ENCODE peak calls at places on chromosomes 16 and 17, in eight cellular contexts. Z is choroid plexus epithelial cell, X is left ventricle myocardium inferior, M is endothelial cell, P is fibroblast of lung, Q is PC-3, C is cardiac muscle cell, T is fibroblast of mammary gland. L is an unnamed sample.

GRCh38 chr16:88702364-88703210 is 3.6 kb downstream of the RNF166 start:
- DNase-seq in Z (no peak), X (no peak), M (no peak), P (no peak), Q (no peak), C (no peak), T (no peak), L (no peak)

GRCh38 chr17:65182233-65182632 is 45.1 kb downstream of the RGS9 start:
- DNase-seq in Z (no peak), X (no peak), M (no peak), P (no peak), Q (no peak), C (no peak), T (no peak), L (no peak)

GRCh38 chr17:81127133-81127455 is 38.2 kb upstream of the PVALEF start:
- DNase-seq in Z (no peak), X (no peak), M (no peak), P (no peak), Q (no peak), C (no peak), T (no peak), L (no peak)

GRCh38 chr16:80614908-80615696 is 74.3 kb downstream of the DYNLRB2 start:
- DNase-seq in Z (peak), X (no peak), M (no peak), P (peak), Q (peak), C (no peak), T (peak), L (peak)

GRCh38 chr16:17159616-17160015 is 311.1 kb downstream of the XYLT1 start:
- DNase-seq in Z (no peak), X (no peak), M (no peak), P (no peak), Q (no peak), C (peak), T (no peak), L (no peak)

GRCh38 chr16:12998376-12999085 is 97.1 kb downstream of the SHISA9 start:
- DNase-seq in Z (no peak), X (no peak), M (no peak), P (no peak), Q (no peak), C (no peak), T (no peak), L (no peak)

GRCh38 chr17:16961792-16962191 is 10.1 kb downstream of the TNFRSF13B start:
- DNase-seq in Z (no peak), X (no peak), M (no peak), P (no peak), Q (no peak), C (no peak), T (no peak), L (no peak)

GRCh38 chr17:58320163-58320558 is 8.4 kb downstream of the TSPOAP1 start:
- DNase-seq in Z (no peak), X (no peak), M (no peak), P (no peak), Q (no peak), C (no peak), T (no peak), L (no peak)

GRCh38 chr16:55323637-55324490 is at the start of gene IRX6:
- DNase-seq in Z (no peak), X (peak), M (peak), P (no peak), Q (no peak), C (peak), T (peak), L (no peak)

GRCh38 chr16:29815032-29815721 is 775 bp upstream of the PAGR1 start:
- DNase-seq in Z (peak), X (peak), M (peak), P (no peak), Q (no peak), C (no peak), T (no peak), L (no peak)

GRCh38 chr17:13346081-13346533 is 255.6 kb downstream of the HS3ST3A1 start:
- DNase-seq in Z (peak), X (no peak), M (no peak), P (peak), Q (peak), C (no peak), T (peak), L (peak)

GRCh38 chr17:81309140-81309858 is 14.2 kb upstream of the SLC38A10 start:
- DNase-seq in Z (peak), X (peak), M (peak), P (peak), Q (peak), C (peak), T (peak), L (no peak)

GRCh38 chr16:2964416-2965223 is 545 bp downstream of the KREMEN2 start:
- DNase-seq in Z (no peak), X (no peak), M (peak), P (no peak), Q (peak), C (peak), T (no peak), L (no peak)

GRCh38 chr17:76561332-76561731 is 21.5 kb downstream of the PRCD start:
- DNase-seq in Z (no peak), X (no peak), M (no peak), P (no peak), Q (peak), C (no peak), T (no peak), L (no peak)

GRCh38 chr17:15260376-15261062 is 4.6 kb downstream of the PMP22 start:
- DNase-seq in Z (peak), X (peak), M (peak), P (peak), Q (peak), C (peak), T (peak), L (no peak)

GRCh38 chr17:44828919-44829557 is 1.0 kb downstream of the GJC1 start:
- DNase-seq in Z (peak), X (no peak), M (no peak), P (peak), Q (peak), C (no peak), T (peak), L (no peak)

GRCh38 chr17:732788-733720 is 658 bp downstream of the TLCD3A start:
- DNase-seq in Z (peak), X (peak), M (no peak), P (peak), Q (peak), C (peak), T (peak), L (no peak)

GRCh38 chr17:49434821-49435581 is 20.3 kb upstream of the PHB1 start:
- DNase-seq in Z (peak), X (no peak), M (peak), P (peak), Q (peak), C (peak), T (peak), L (peak)

GRCh38 chr17:82327289-82327688 is 6.3 kb downstream of the SECTM1 start:
- DNase-seq in Z (no peak), X (no peak), M (no peak), P (no peak), Q (no peak), C (no peak), T (no peak), L (no peak)

GRCh38 chr17:83055911-83056582 is 23.4 kb upstream of the METRNL start:
- DNase-seq in Z (peak), X (peak), M (peak), P (peak), Q (peak), C (no peak), T (peak), L (peak)

GRCh38 chr16:74748042-74748709 is 26.4 kb downstream of the FA2H start:
- DNase-seq in Z (no peak), X (no peak), M (no peak), P (no peak), Q (no peak), C (no peak), T (no peak), L (no peak)

GRCh38 chr16:29148867-29149272 is 164.0 kb downstream of the LAT start:
- DNase-seq in Z (no peak), X (peak), M (no peak), P (no peak), Q (no peak), C (no peak), T (no peak), L (no peak)

GRCh38 chr17:42248351-42249179 is 27.6 kb downstream of the STAT5B start:
- DNase-seq in Z (peak), X (peak), M (peak), P (peak), Q (no peak), C (peak), T (peak), L (peak)

GRCh38 chr17:73122953-73123605 is 30.6 kb upstream of the SLC39A11 start:
- DNase-seq in Z (no peak), X (no peak), M (no peak), P (no peak), Q (no peak), C (no peak), T (no peak), L (no peak)

GRCh38 chr17:75010683-75011406 is 1.6 kb upstream of the MRPL58 start:
- DNase-seq in Z (peak), X (peak), M (peak), P (peak), Q (peak), C (no peak), T (peak), L (peak)

GRCh38 chr16:9260665-9261064 is 169.2 kb downstream of the HAPSTR1 start:
- DNase-seq in Z (no peak), X (peak), M (no peak), P (no peak), Q (no peak), C (no peak), T (no peak), L (no peak)

GRCh38 chr17:14060706-14061105 is 8.6 kb upstream of the COX10 start:
- DNase-seq in Z (no peak), X (no peak), M (no peak), P (no peak), Q (no peak), C (no peak), T (no peak), L (no peak)

GRCh38 chr16:74451951-74452758 is 30.9 kb upstream of the CLEC18B start:
- DNase-seq in Z (no peak), X (no peak), M (no peak), P (no peak), Q (no peak), C (no peak), T (no peak), L (no peak)

GRCh38 chr17:45225964-45226530 is 4.4 kb downstream of the FMNL1 start:
- DNase-seq in Z (peak), X (peak), M (no peak), P (peak), Q (no peak), C (no peak), T (no peak), L (no peak)

GRCh38 chr16:89314357-89314756 is 96.9 kb downstream of the ZNF778 start:
- DNase-seq in Z (no peak), X (no peak), M (no peak), P (no peak), Q (no peak), C (no peak), T (no peak), L (no peak)

GRCh38 chr16:85607331-85607765 is 5.8 kb upstream of the GSE1 start:
- DNase-seq in Z (no peak), X (no peak), M (peak), P (no peak), Q (no peak), C (peak), T (no peak), L (no peak)

GRCh38 chr17:77049440-77049839 is 91.3 kb upstream of the SEC14L1 start:
- DNase-seq in Z (no peak), X (no peak), M (no peak), P (peak), Q (no peak), C (peak), T (peak), L (no peak)

GRCh38 chr16:22284637-22285515 is 12.3 kb upstream of the POLR3E start:
- DNase-seq in Z (peak), X (no peak), M (no peak), P (peak), Q (no peak), C (no peak), T (peak), L (no peak)

GRCh38 chr16:30379165-30379783 is 3.1 kb downstream of the SEPTIN1 start:
- DNase-seq in Z (no peak), X (no peak), M (no peak), P (no peak), Q (no peak), C (no peak), T (no peak), L (no peak)

DNA sequence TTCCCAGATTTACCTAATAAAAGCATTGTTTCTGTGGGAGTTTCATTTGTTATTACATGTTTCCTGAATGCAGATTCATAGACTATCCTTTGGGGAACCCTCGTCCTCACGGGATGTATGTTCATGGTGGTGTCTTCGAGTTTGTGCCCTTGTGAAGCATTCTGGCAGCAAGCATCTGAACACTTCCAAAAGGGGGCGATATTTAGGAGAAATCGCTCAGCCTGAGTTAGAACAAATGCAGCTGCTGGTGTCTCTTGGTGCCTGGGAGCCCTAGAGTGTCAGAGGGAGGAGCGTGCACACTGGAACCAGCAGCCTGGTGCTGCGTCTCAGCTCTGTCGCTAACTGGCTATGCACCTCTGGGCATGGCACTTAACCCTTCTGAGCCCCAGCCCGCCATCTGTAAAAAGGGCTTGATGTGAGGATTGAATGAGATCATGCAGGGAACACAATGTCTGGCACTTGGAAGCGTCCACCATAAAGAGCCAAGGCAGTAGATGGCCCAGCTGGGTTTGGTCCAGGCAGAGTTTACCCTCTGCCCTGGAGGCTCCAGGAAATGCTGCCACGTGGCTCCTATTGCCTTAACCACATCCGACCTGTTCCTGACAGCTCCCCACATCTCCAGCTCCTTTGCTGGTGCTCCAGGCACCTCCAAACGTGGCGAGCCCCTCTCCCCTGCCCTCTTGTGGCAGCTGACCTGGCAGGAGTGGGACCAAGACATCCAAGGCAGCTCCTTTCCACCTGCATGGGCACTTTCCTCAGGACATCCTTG is 25.0 kb upstream of the C16orf78 start:
- DNase-seq in Z (no peak), X (no peak), M (no peak), P (no peak), Q (no peak), C (no peak), T (no peak), L (no peak)
- TF ChIP-seq CTCF in Z (peak), X (no peak), M (no peak), P (no peak), Q (peak), C (no peak), T (no peak), L (no peak)

GRCh38 chr16:20637247-20637646 is 60.2 kb downstream of the ACSM1 start:
- DNase-seq in Z (no peak), X (no peak), M (no peak), P (no peak), Q (no peak), C (no peak), T (no peak), L (no peak)

DNA sequence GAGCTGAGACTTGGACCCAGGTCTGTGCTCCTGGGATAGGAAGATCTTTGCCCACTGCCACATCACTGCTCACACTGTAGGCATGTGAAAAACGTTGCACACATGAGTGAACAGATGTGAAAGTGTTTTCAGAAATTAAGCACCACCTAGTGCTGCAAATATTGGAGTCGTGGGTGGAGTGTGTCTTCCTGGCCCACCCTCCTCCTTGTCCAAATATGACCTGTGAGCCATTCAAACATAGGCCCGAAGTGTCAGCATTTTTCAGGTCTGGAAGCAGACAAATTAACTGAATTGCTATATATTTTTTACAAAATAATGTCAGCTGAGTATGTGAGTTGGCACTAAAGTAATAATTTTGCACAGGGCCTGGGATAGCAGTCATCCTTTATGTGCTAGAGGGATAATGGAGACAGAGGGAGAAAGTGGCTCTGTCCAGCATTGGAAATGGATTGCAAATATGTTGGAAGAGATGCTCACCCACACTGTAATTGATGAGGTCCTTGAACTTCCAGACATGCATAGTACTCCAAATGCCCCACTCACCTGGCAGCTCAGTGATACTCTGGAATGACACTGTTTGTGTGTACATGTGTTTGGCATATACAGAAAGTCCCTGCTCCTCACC is 58.7 kb downstream of the ACSM1 start:
- DNase-seq in Z (no peak), X (no peak), M (no peak), P (no peak), Q (no peak), C (peak), T (no peak), L (no peak)
- TF ChIP-seq CTCF in Z (no peak), X (no peak), M (no peak), P (no peak), Q (no peak), C (no peak), T (no peak), L (no peak)

GRCh38 chr16:66095676-66096075 is 270.8 kb upstream of the CDH5 start:
- DNase-seq in Z (no peak), X (no peak), M (no peak), P (no peak), Q (no peak), C (no peak), T (no peak), L (no peak)
- TF ChIP-seq CTCF in Z (peak), X (no peak), M (no peak), P (no peak), Q (peak), C (peak), T (peak), L (peak)

DNA sequence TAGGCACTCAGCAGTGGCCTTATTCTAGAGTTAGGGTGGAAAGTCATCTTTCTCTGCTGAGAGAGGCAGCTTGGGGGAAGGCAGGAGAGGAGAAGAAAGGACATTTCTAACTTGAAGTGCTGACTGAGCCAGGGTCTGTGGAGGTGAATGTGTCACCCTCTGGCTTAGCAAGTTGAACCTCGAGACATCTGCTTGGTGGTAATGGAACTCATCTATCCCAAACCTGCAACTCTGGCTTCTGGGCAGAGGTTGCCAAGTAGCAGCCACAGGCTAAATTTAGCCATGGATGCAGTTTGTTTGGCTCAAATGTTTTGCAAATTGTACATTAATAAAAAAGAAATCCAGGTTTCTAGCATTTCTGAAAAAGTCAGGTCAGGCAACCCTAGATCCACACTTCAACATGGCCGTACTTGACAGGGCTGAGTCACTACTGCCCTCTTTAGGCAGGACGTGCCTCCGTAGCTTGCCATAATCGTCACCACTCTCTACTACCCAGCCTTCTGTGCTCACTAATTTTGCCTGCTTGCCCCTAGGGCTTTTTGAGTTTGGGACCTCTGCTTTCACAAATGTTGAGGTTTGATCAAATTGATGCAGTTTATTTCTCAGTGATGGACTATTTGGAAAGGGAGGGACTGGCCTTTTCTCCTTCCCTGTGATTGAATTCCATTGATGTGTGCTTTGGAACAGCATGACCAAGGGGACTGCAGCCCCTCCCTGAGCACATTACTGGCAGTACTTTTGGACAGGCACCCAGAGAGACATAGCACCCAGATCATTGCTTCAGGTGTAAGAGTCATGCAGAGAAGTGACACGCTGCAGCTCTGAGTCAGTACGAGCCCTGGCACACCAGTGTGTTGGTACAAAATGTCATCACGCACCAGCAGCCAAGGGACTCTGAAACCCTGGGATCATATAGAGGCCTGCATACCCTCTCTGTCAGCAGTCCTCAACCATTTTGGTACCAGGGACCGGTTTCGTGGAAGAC is 5.2 kb downstream of the CDH13 start:
- DNase-seq in Z (peak), X (no peak), M (no peak), P (no peak), Q (peak), C (no peak), T (peak), L (no peak)
- TF ChIP-seq CTCF in Z (peak), X (peak), M (no peak), P (peak), Q (peak), C (peak), T (peak), L (peak)

GRCh38 chr17:38559025-38559879 is 46.5 kb downstream of the SRCIN1 start:
- DNase-seq in Z (peak), X (peak), M (peak), P (peak), Q (no peak), C (peak), T (peak), L (no peak)
- TF ChIP-seq CTCF in Z (no peak), X (no peak), M (no peak), P (no peak), Q (no peak), C (no peak), T (no peak), L (no peak)

GRCh38 chr16:46689492-46690280 is at the start of gene ORC6:
- DNase-seq in Z (peak), X (peak), M (peak), P (peak), Q (peak), C (peak), T (peak), L (peak)
- TF ChIP-seq CTCF in Z (peak), X (no peak), M (no peak), P (peak), Q (peak), C (peak), T (peak), L (peak)

GRCh38 chr17:36657763-36658490 is 56.5 kb downstream of the MRM1 start:
- DNase-seq in Z (peak), X (no peak), M (peak), P (peak), Q (no peak), C (peak), T (no peak), L (no peak)
- TF ChIP-seq CTCF in Z (peak), X (no peak), M (no peak), P (no peak), Q (no peak), C (peak), T (no peak), L (peak)

L was measured in retinal pigment epithelial cell.